ENCODE peak calls at places on chromosome 3, in five cellular contexts. One of them, this sample, is unnamed.

GRCh38 chr3:112130638-112130993 is 2.4 kb downstream of the GCSAM start:
- DNase-seq in IMR-90: no peak
- DNase-seq in mesendoderm: no peak
- DNase-seq in HCT116: no peak
- DNase-seq in hepatocyte: no peak
- DNase-seq in this sample: no peak

GRCh38 chr3:31290046-31290445 is 242.7 kb upstream of the STT3B start:
- DNase-seq in IMR-90: no peak
- DNase-seq in mesendoderm: no peak
- DNase-seq in HCT116: no peak
- DNase-seq in hepatocyte: no peak
- DNase-seq in this sample: peak

GRCh38 chr3:157793745-157794144 is 290.5 kb upstream of the VEPH1 start:
- DNase-seq in IMR-90: no peak
- DNase-seq in mesendoderm: no peak
- DNase-seq in HCT116: no peak
- DNase-seq in hepatocyte: no peak
- DNase-seq in this sample: no peak

GRCh38 chr3:132135628-132136333 is 101.0 kb upstream of the CPNE4 start:
- DNase-seq in IMR-90: peak
- DNase-seq in mesendoderm: peak
- DNase-seq in HCT116: peak
- DNase-seq in hepatocyte: peak
- DNase-seq in this sample: peak

GRCh38 chr3:53101956-53102355 is 28.3 kb downstream of the RFT1 start:
- DNase-seq in IMR-90: no peak
- DNase-seq in mesendoderm: no peak
- DNase-seq in HCT116: no peak
- DNase-seq in hepatocyte: no peak
- DNase-seq in this sample: no peak

GRCh38 chr3:56929809-56930615 is 128.3 kb upstream of the ARHGEF3 start:
- DNase-seq in IMR-90: no peak
- DNase-seq in mesendoderm: no peak
- DNase-seq in HCT116: no peak
- DNase-seq in hepatocyte: no peak
- DNase-seq in this sample: no peak

GRCh38 chr3:44074181-44074580 is 167.5 kb upstream of the TOPAZ1 start:
- DNase-seq in IMR-90: no peak
- DNase-seq in mesendoderm: peak
- DNase-seq in HCT116: peak
- DNase-seq in hepatocyte: no peak
- DNase-seq in this sample: peak

GRCh38 chr3:175193815-175194518 is 334.8 kb downstream of the NAALADL2 start:
- DNase-seq in IMR-90: peak
- DNase-seq in mesendoderm: no peak
- DNase-seq in HCT116: peak
- DNase-seq in hepatocyte: no peak
- DNase-seq in this sample: no peak

GRCh38 chr3:184379375-184380209 is at the start of gene CHRD:
- DNase-seq in IMR-90: no peak
- DNase-seq in mesendoderm: peak
- DNase-seq in HCT116: no peak
- DNase-seq in hepatocyte: peak
- DNase-seq in this sample: no peak

GRCh38 chr3:189301479-189301878 is 129.7 kb downstream of the TPRG1 start:
- DNase-seq in IMR-90: no peak
- DNase-seq in mesendoderm: peak
- DNase-seq in HCT116: no peak
- DNase-seq in hepatocyte: no peak
- DNase-seq in this sample: no peak

GRCh38 chr3:43753743-43754142 is 63.0 kb downstream of the ABHD5 start:
- DNase-seq in IMR-90: peak
- DNase-seq in mesendoderm: no peak
- DNase-seq in HCT116: no peak
- DNase-seq in hepatocyte: no peak
- DNase-seq in this sample: peak

GRCh38 chr3:22729981-22730380 is 473.1 kb upstream of the UBE2E2 start:
- DNase-seq in IMR-90: peak
- DNase-seq in mesendoderm: peak
- DNase-seq in HCT116: no peak
- DNase-seq in hepatocyte: peak
- DNase-seq in this sample: no peak

GRCh38 chr3:86792316-86792715 is 198.6 kb downstream of the VGLL3 start:
- DNase-seq in IMR-90: peak
- DNase-seq in mesendoderm: no peak
- DNase-seq in HCT116: no peak
- DNase-seq in hepatocyte: no peak
- DNase-seq in this sample: no peak

GRCh38 chr3:86794336-86795065 is 196.4 kb downstream of the VGLL3 start:
- DNase-seq in IMR-90: peak
- DNase-seq in mesendoderm: peak
- DNase-seq in HCT116: no peak
- DNase-seq in hepatocyte: no peak
- DNase-seq in this sample: no peak

GRCh38 chr3:86797946-86798345 is 193.0 kb downstream of the VGLL3 start:
- DNase-seq in IMR-90: no peak
- DNase-seq in mesendoderm: no peak
- DNase-seq in HCT116: no peak
- DNase-seq in hepatocyte: no peak
- DNase-seq in this sample: no peak

GRCh38 chr3:86788371-86788770 is 202.6 kb downstream of the VGLL3 start:
- DNase-seq in IMR-90: no peak
- DNase-seq in mesendoderm: no peak
- DNase-seq in HCT116: no peak
- DNase-seq in hepatocyte: no peak
- DNase-seq in this sample: no peak

DNA sequence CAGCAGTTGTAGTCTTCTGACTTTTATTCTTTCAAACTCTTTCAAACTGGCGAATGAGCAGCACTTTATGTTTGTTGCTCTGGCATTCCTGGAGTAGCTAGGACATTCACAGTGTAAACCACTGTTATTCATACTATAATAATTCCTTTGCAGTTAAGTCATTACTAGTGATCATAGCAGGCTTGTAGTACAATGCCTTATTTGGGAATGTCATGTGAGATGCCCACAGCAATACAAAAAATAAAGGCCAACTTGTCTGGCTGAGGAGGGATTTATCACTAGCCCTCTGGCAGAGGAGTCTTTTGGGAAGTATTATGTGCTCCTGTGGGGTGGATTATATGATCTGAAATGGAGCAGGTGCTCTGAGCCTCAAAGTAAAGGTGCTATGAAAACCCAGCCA is 197.2 kb downstream of the VGLL3 start:
- DNase-seq in IMR-90: peak
- DNase-seq in mesendoderm: peak
- DNase-seq in HCT116: no peak
- DNase-seq in hepatocyte: peak
- DNase-seq in this sample: peak
- H3K4me2 ChIP-seq in IMR-90: peak
- H3K4me2 ChIP-seq in mesendoderm: no peak
- H3K4me2 ChIP-seq in HCT116: no peak
- H3K4me2 ChIP-seq in hepatocyte: no peak
- H3K4me2 ChIP-seq in this sample: no peak

GRCh38 chr3:193248848-193249468 is 7.9 kb downstream of the PLAAT1 start:
- DNase-seq in IMR-90: no peak
- DNase-seq in mesendoderm: peak
- DNase-seq in HCT116: no peak
- DNase-seq in hepatocyte: no peak
- DNase-seq in this sample: no peak

GRCh38 chr3:193250492-193250891 is 9.5 kb downstream of the PLAAT1 start:
- DNase-seq in IMR-90: no peak
- DNase-seq in mesendoderm: no peak
- DNase-seq in HCT116: no peak
- DNase-seq in hepatocyte: no peak
- DNase-seq in this sample: no peak
- H3K4me2 ChIP-seq in IMR-90: no peak
- H3K4me2 ChIP-seq in mesendoderm: no peak
- H3K4me2 ChIP-seq in HCT116: no peak
- H3K4me2 ChIP-seq in hepatocyte: no peak
- H3K4me2 ChIP-seq in this sample: no peak

GRCh38 chr3:118772036-118773030 is 262.3 kb downstream of the IGSF11 start:
- DNase-seq in IMR-90: no peak
- DNase-seq in mesendoderm: peak
- DNase-seq in HCT116: no peak
- DNase-seq in hepatocyte: peak
- DNase-seq in this sample: no peak
- H3K4me2 ChIP-seq in IMR-90: no peak
- H3K4me2 ChIP-seq in mesendoderm: no peak
- H3K4me2 ChIP-seq in HCT116: peak
- H3K4me2 ChIP-seq in hepatocyte: no peak
- H3K4me2 ChIP-seq in this sample: no peak

GRCh38 chr3:120417272-120417911 is 33.4 kb downstream of the FSTL1 start:
- DNase-seq in IMR-90: peak
- DNase-seq in mesendoderm: peak
- DNase-seq in HCT116: peak
- DNase-seq in hepatocyte: peak
- DNase-seq in this sample: peak

GRCh38 chr3:120416868-120417267 is 33.9 kb downstream of the FSTL1 start:
- DNase-seq in IMR-90: no peak
- DNase-seq in mesendoderm: no peak
- DNase-seq in HCT116: no peak
- DNase-seq in hepatocyte: no peak
- DNase-seq in this sample: no peak

GRCh38 chr3:120419797-120420196 is 31.0 kb downstream of the FSTL1 start:
- DNase-seq in IMR-90: no peak
- DNase-seq in mesendoderm: no peak
- DNase-seq in HCT116: no peak
- DNase-seq in hepatocyte: no peak
- DNase-seq in this sample: no peak

GRCh38 chr3:120418866-120419490 is 31.8 kb downstream of the FSTL1 start:
- DNase-seq in IMR-90: no peak
- DNase-seq in mesendoderm: peak
- DNase-seq in HCT116: peak
- DNase-seq in hepatocyte: peak
- DNase-seq in this sample: peak

DNA sequence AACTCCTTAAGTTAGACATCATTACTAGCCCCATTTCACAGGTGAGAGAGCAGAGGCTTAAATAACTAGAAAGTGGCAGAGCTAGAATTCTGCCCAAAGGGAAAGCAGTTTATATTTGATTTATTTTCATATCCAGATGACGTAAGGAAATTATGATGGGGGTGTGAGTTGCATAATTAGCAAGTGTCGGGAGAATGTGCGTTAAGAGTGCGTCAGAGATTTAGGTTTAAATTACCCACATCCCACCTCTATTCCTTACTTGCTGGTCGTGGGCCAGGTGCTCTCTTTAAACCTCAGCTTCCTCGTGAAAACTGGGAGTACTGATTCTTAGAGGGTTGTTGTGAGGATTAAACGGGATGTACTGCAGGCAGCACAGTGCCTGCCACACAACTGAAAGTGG is 32.3 kb downstream of the FSTL1 start:
- DNase-seq in IMR-90: no peak
- DNase-seq in mesendoderm: no peak
- DNase-seq in HCT116: no peak
- DNase-seq in hepatocyte: no peak
- DNase-seq in this sample: no peak
- H3K4me2 ChIP-seq in IMR-90: peak
- H3K4me2 ChIP-seq in mesendoderm: no peak
- H3K4me2 ChIP-seq in HCT116: peak
- H3K4me2 ChIP-seq in hepatocyte: peak
- H3K4me2 ChIP-seq in this sample: peak

DNA sequence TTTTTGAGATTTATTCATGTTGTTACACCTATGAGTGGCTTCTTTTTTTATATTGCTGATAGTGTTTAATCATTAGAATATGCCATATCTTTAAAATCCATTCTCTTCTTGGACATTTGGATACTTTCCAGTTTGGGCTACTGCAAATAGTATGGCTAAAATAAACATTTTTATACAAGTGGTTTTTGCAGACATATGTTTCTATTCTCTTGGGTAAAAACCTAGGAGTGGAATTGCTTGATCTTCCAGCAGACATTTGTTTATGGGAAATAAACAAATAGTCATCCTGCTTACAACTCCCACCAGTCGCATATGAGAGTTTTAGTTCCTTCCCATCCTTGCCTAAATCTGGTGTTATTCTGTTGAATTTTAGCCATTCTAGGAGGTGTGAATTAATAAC is 193.1 kb downstream of the ALCAM start:
- DNase-seq in IMR-90: peak
- DNase-seq in mesendoderm: no peak
- DNase-seq in HCT116: no peak
- DNase-seq in hepatocyte: no peak
- DNase-seq in this sample: no peak
- H3K4me2 ChIP-seq in IMR-90: no peak
- H3K4me2 ChIP-seq in mesendoderm: no peak
- H3K4me2 ChIP-seq in HCT116: no peak
- H3K4me2 ChIP-seq in hepatocyte: no peak
- H3K4me2 ChIP-seq in this sample: no peak

GRCh38 chr3:40613306-40613705 is 88.5 kb downstream of the ZNF621 start:
- DNase-seq in IMR-90: no peak
- DNase-seq in mesendoderm: no peak
- DNase-seq in HCT116: no peak
- DNase-seq in hepatocyte: no peak
- DNase-seq in this sample: no peak
- H3K4me2 ChIP-seq in IMR-90: no peak
- H3K4me2 ChIP-seq in mesendoderm: no peak
- H3K4me2 ChIP-seq in HCT116: no peak
- H3K4me2 ChIP-seq in hepatocyte: no peak
- H3K4me2 ChIP-seq in this sample: no peak

GRCh38 chr3:58585994-58586393 is 8.8 kb upstream of the FAM107A start:
- DNase-seq in IMR-90: no peak
- DNase-seq in mesendoderm: no peak
- DNase-seq in HCT116: no peak
- DNase-seq in hepatocyte: no peak
- DNase-seq in this sample: no peak

GRCh38 chr3:58584690-58585004 is 7.5 kb upstream of the FAM107A start:
- DNase-seq in IMR-90: no peak
- DNase-seq in mesendoderm: no peak
- DNase-seq in HCT116: no peak
- DNase-seq in hepatocyte: no peak
- DNase-seq in this sample: no peak

GRCh38 chr3:58588030-58588614 is 10.9 kb upstream of the FAM107A start:
- DNase-seq in IMR-90: peak
- DNase-seq in mesendoderm: peak
- DNase-seq in HCT116: no peak
- DNase-seq in hepatocyte: peak
- DNase-seq in this sample: no peak

GRCh38 chr3:58585005-58585786 is 8.0 kb upstream of the FAM107A start:
- DNase-seq in IMR-90: peak
- DNase-seq in mesendoderm: peak
- DNase-seq in HCT116: peak
- DNase-seq in hepatocyte: peak
- DNase-seq in this sample: peak

DNA sequence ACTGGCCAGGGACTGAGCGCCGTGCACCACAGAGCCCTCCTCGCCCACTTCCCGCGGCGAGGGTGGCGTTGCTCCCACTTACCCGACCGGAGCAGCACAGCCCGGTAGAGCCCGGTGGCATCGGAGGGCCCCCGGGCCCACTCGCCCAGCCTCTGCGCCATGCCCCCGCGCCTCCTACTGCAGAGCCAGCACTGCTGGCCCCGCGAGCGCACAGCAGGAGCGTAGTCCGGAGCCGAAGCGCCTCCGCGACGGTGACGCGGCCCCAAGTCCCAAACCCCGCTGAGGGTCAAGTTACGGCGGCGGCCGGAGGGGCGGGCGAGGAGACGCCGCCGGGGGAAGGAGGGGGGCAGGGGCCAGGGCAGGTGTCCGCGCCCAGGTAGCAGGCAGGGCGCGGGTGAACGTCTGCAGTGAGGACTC is 9.6 kb upstream of the FAM107A start:
- DNase-seq in IMR-90: no peak
- DNase-seq in mesendoderm: peak
- DNase-seq in HCT116: no peak
- DNase-seq in hepatocyte: peak
- DNase-seq in this sample: no peak
- H3K4me2 ChIP-seq in IMR-90: no peak
- H3K4me2 ChIP-seq in mesendoderm: peak
- H3K4me2 ChIP-seq in HCT116: no peak
- H3K4me2 ChIP-seq in hepatocyte: peak
- H3K4me2 ChIP-seq in this sample: no peak

This sample was measured in PC-9.